ENCODE peak calls at places on chromosomes 4 and X, in seven cellular contexts. One of them, this sample, is unnamed.

GRCh38 chr4:168802222-168802621 is 207.8 kb downstream of the CBR4 start:
- DNase-seq in Calu3: no peak
- DNase-seq in choroid plexus epithelial cell: no peak
- DNase-seq in cardiac muscle cell: no peak
- DNase-seq in stimulated activated CD4-positive, alpha-beta T cell treated with anti-CD3 and anti-CD28 coated beads, Interleukin-2, amount 100 ng/mL, for 48 hours: no peak
- DNase-seq in NCI-H460: no peak
- DNase-seq in GM04503: no peak
- DNase-seq in this sample: no peak

GRCh38 chrX:64739792-64740378 is 236.4 kb downstream of the ZC4H2 start:
- DNase-seq in NCI-H460: no peak
- DNase-seq in choroid plexus epithelial cell: no peak
- DNase-seq in cardiac muscle cell: no peak
- DNase-seq in GM04503: no peak
- DNase-seq in Calu3: no peak
- DNase-seq in stimulated activated CD4-positive, alpha-beta T cell treated with anti-CD3 and anti-CD28 coated beads, Interleukin-2, amount 100 ng/mL, for 48 hours: no peak
- DNase-seq in this sample: no peak

GRCh38 chr4:23323436-23323835 is 566.4 kb downstream of the PPARGC1A start:
- DNase-seq in cardiac muscle cell: no peak
- DNase-seq in choroid plexus epithelial cell: no peak
- DNase-seq in Calu3: no peak
- DNase-seq in stimulated activated CD4-positive, alpha-beta T cell treated with anti-CD3 and anti-CD28 coated beads, Interleukin-2, amount 100 ng/mL, for 48 hours: no peak
- DNase-seq in GM04503: no peak
- DNase-seq in NCI-H460: no peak
- DNase-seq in this sample: no peak

GRCh38 chr4:118586357-118586790 is 98.8 kb upstream of the METTL14 start:
- DNase-seq in stimulated activated CD4-positive, alpha-beta T cell treated with anti-CD3 and anti-CD28 coated beads, Interleukin-2, amount 100 ng/mL, for 48 hours: no peak
- DNase-seq in NCI-H460: no peak
- DNase-seq in cardiac muscle cell: no peak
- DNase-seq in GM04503: no peak
- DNase-seq in Calu3: peak; percentile 18
- DNase-seq in choroid plexus epithelial cell: no peak
- DNase-seq in this sample: no peak

GRCh38 chr4:33063238-33063637 is 2343.1 kb downstream of the PCDH7 start:
- DNase-seq in cardiac muscle cell: peak; percentile 26
- DNase-seq in choroid plexus epithelial cell: peak; percentile 73
- DNase-seq in GM04503: peak; percentile 48
- DNase-seq in NCI-H460: no peak
- DNase-seq in Calu3: no peak
- DNase-seq in stimulated activated CD4-positive, alpha-beta T cell treated with anti-CD3 and anti-CD28 coated beads, Interleukin-2, amount 100 ng/mL, for 48 hours: no peak
- DNase-seq in this sample: peak; percentile 19

GRCh38 chr4:25101836-25102235 is 58.4 kb downstream of the SEPSECS start:
- DNase-seq in choroid plexus epithelial cell: no peak
- DNase-seq in stimulated activated CD4-positive, alpha-beta T cell treated with anti-CD3 and anti-CD28 coated beads, Interleukin-2, amount 100 ng/mL, for 48 hours: no peak
- DNase-seq in GM04503: no peak
- DNase-seq in NCI-H460: no peak
- DNase-seq in cardiac muscle cell: no peak
- DNase-seq in Calu3: no peak
- DNase-seq in this sample: no peak

GRCh38 chrX:139967300-139967699 is 2.0 kb upstream of the CXorf66 start:
- DNase-seq in Calu3: no peak
- DNase-seq in GM04503: no peak
- DNase-seq in choroid plexus epithelial cell: peak; percentile 2
- DNase-seq in cardiac muscle cell: no peak
- DNase-seq in stimulated activated CD4-positive, alpha-beta T cell treated with anti-CD3 and anti-CD28 coated beads, Interleukin-2, amount 100 ng/mL, for 48 hours: no peak
- DNase-seq in NCI-H460: no peak
- DNase-seq in this sample: no peak

GRCh38 chr4:108453366-108453765 is 167.0 kb upstream of the RPL34 start:
- DNase-seq in GM04503: no peak
- DNase-seq in NCI-H460: no peak
- DNase-seq in cardiac muscle cell: no peak
- DNase-seq in Calu3: no peak
- DNase-seq in choroid plexus epithelial cell: no peak
- DNase-seq in stimulated activated CD4-positive, alpha-beta T cell treated with anti-CD3 and anti-CD28 coated beads, Interleukin-2, amount 100 ng/mL, for 48 hours: no peak
- DNase-seq in this sample: no peak

GRCh38 chrX:17500145-17500579 is 125.2 kb downstream of the NHS start:
- DNase-seq in GM04503: peak; percentile 68
- DNase-seq in choroid plexus epithelial cell: peak; percentile 30
- DNase-seq in NCI-H460: no peak
- DNase-seq in Calu3: peak; percentile 9
- DNase-seq in cardiac muscle cell: no peak
- DNase-seq in stimulated activated CD4-positive, alpha-beta T cell treated with anti-CD3 and anti-CD28 coated beads, Interleukin-2, amount 100 ng/mL, for 48 hours: no peak
- DNase-seq in this sample: no peak

GRCh38 chr4:177964693-177965168 is 522.5 kb upstream of the AGA start:
- DNase-seq in NCI-H460: no peak
- DNase-seq in stimulated activated CD4-positive, alpha-beta T cell treated with anti-CD3 and anti-CD28 coated beads, Interleukin-2, amount 100 ng/mL, for 48 hours: no peak
- DNase-seq in GM04503: no peak
- DNase-seq in choroid plexus epithelial cell: peak; percentile 1
- DNase-seq in Calu3: no peak
- DNase-seq in cardiac muscle cell: no peak
- DNase-seq in this sample: no peak

GRCh38 chr4:47716017-47716416 is 121.8 kb downstream of the CORIN start:
- DNase-seq in cardiac muscle cell: no peak
- DNase-seq in Calu3: no peak
- DNase-seq in NCI-H460: no peak
- DNase-seq in stimulated activated CD4-positive, alpha-beta T cell treated with anti-CD3 and anti-CD28 coated beads, Interleukin-2, amount 100 ng/mL, for 48 hours: no peak
- DNase-seq in GM04503: no peak
- DNase-seq in choroid plexus epithelial cell: no peak
- DNase-seq in this sample: no peak

GRCh38 chrX:145817299-145817665 is 347 bp upstream of the SLITRK2 start:
- DNase-seq in NCI-H460: no peak
- DNase-seq in choroid plexus epithelial cell: no peak
- DNase-seq in cardiac muscle cell: peak; percentile 6
- DNase-seq in GM04503: no peak
- DNase-seq in stimulated activated CD4-positive, alpha-beta T cell treated with anti-CD3 and anti-CD28 coated beads, Interleukin-2, amount 100 ng/mL, for 48 hours: no peak
- DNase-seq in Calu3: no peak
- DNase-seq in this sample: no peak

GRCh38 chr4:141646969-141647368 is 10.6 kb downstream of the IL15 start:
- DNase-seq in Calu3: no peak
- DNase-seq in choroid plexus epithelial cell: peak; percentile 51
- DNase-seq in stimulated activated CD4-positive, alpha-beta T cell treated with anti-CD3 and anti-CD28 coated beads, Interleukin-2, amount 100 ng/mL, for 48 hours: no peak
- DNase-seq in cardiac muscle cell: no peak
- DNase-seq in NCI-H460: no peak
- DNase-seq in GM04503: no peak
- DNase-seq in this sample: no peak

GRCh38 chrX:134694333-134694925 is 36.2 kb upstream of the PLAC1 start:
- DNase-seq in Calu3: no peak
- DNase-seq in GM04503: no peak
- DNase-seq in stimulated activated CD4-positive, alpha-beta T cell treated with anti-CD3 and anti-CD28 coated beads, Interleukin-2, amount 100 ng/mL, for 48 hours: no peak
- DNase-seq in choroid plexus epithelial cell: no peak
- DNase-seq in NCI-H460: no peak
- DNase-seq in cardiac muscle cell: no peak
- DNase-seq in this sample: no peak

GRCh38 chr4:15336410-15337184 is 91.2 kb upstream of the C1QTNF7 start:
- DNase-seq in stimulated activated CD4-positive, alpha-beta T cell treated with anti-CD3 and anti-CD28 coated beads, Interleukin-2, amount 100 ng/mL, for 48 hours: no peak
- DNase-seq in NCI-H460: no peak
- DNase-seq in cardiac muscle cell: no peak
- DNase-seq in choroid plexus epithelial cell: peak; percentile 90
- DNase-seq in Calu3: peak; percentile 0
- DNase-seq in GM04503: no peak
- DNase-seq in this sample: peak; percentile 69

This sample was measured in astrocyte of the cerebellum.